ENCODE peak calls at places on chromosomes 6 and 20, in six cellular contexts. E, U, C, O, J and D are unnamed samples.

GRCh38 chr6:166411721-166412151 is 29.0 kb upstream of the MPC1 start:
- DNase-seq in E (no peak), U (no peak), C (no peak), O (no peak), J (no peak), D (no peak)

GRCh38 chr6:84547341-84547794 is 217.0 kb downstream of the TBX18 start:
- DNase-seq in E (peak; percentile 62), U (peak; percentile 12), C (no peak), O (peak; percentile 37), J (no peak), D (no peak)

GRCh38 chr6:159727717-159728440 is 573 bp downstream of the WTAP start:
- DNase-seq in E (peak; percentile 30), U (peak; percentile 79), C (no peak), O (peak; percentile 42), J (no peak), D (peak; percentile 55)

GRCh38 chr6:33298773-33299236 is at the start of gene RGL2:
- DNase-seq in E (peak; percentile 48), U (peak; percentile 68), C (peak; percentile 91), O (peak; percentile 53), J (peak; percentile 91), D (peak; percentile 85)

GRCh38 chr20:1694672-1695071 is 37.1 kb upstream of the SIRPG start:
- DNase-seq in E (no peak), U (no peak), C (no peak), O (no peak), J (no peak), D (no peak)

GRCh38 chr6:130760006-130760405 is 67.2 kb upstream of the SMLR1 start:
- DNase-seq in E (peak; percentile 56), U (no peak), C (no peak), O (peak; percentile 56), J (no peak), D (no peak)

GRCh38 chr6:39912446-39912845 is 21.8 kb downstream of the MOCS1 start:
- DNase-seq in E (no peak), U (no peak), C (no peak), O (no peak), J (no peak), D (no peak)

GRCh38 chr6:159490298-159490937 is 202.6 kb downstream of the SOD2 start:
- DNase-seq in E (no peak), U (no peak), C (no peak), O (no peak), J (peak; percentile 54), D (no peak)

GRCh38 chr20:63178445-63178818 is 37.5 kb downstream of the YTHDF1 start:
- DNase-seq in E (no peak), U (no peak), C (no peak), O (no peak), J (no peak), D (no peak)

GRCh38 chr6:106608080-106608668 is 21.1 kb downstream of the RTN4IP1 start:
- DNase-seq in E (peak; percentile 69), U (peak; percentile 72), C (no peak), O (peak; percentile 77), J (no peak), D (no peak)

GRCh38 chr6:1477432-1478090 is 88.2 kb downstream of the FOXF2 start:
- DNase-seq in E (no peak), U (no peak), C (no peak), O (peak; percentile 87), J (no peak), D (no peak)

GRCh38 chr6:47690209-47690608 is 8.2 kb upstream of the ADGRF4 start:
- DNase-seq in E (no peak), U (no peak), C (no peak), O (no peak), J (no peak), D (no peak)

GRCh38 chr6:147156218-147156617 is 48.0 kb upstream of the STXBP5 start:
- DNase-seq in E (no peak), U (no peak), C (no peak), O (no peak), J (no peak), D (no peak)

GRCh38 chr6:41767112-41767946 is 12.4 kb downstream of the FRS3 start:
- DNase-seq in E (peak; percentile 75), U (peak; percentile 95), C (peak; percentile 31), O (peak; percentile 84), J (no peak), D (no peak)

GRCh38 chr20:36096404-36096799 is 58.1 kb upstream of the EPB41L1 start:
- DNase-seq in E (no peak), U (no peak), C (no peak), O (peak; percentile 14), J (no peak), D (no peak)

GRCh38 chr20:25191051-25191450 is 4.5 kb upstream of the ENTPD6 start:
- DNase-seq in E (no peak), U (peak; percentile 44), C (no peak), O (no peak), J (peak; percentile 79), D (no peak)